ENCODE peak calls at places on chromosomes 4 and X, in five cellular contexts. Q is bronchial epithelial cell; V is AG10803; H is dorsolateral prefrontal cortex; E is CD4-positive, alpha-beta T cell. J is an unnamed sample.

GRCh38 chr4:61992351-61992750 is 792.2 kb downstream of the ADGRL3 start:
- DNase-seq in Q (no peak), V (no peak), H (no peak), E (no peak), J (no peak)

GRCh38 chrX:130144509-130144908 is 21.1 kb downstream of the AIFM1 start:
- DNase-seq in Q (peak), V (peak), H (no peak), E (no peak), J (no peak)

GRCh38 chrX:94058728-94059382 is 384.8 kb downstream of the FAM133A start:
- DNase-seq in Q (peak), V (no peak), H (no peak), E (no peak), J (no peak)

GRCh38 chr4:23332266-23332665 is 557.6 kb downstream of the PPARGC1A start:
- DNase-seq in Q (no peak), V (no peak), H (no peak), E (no peak), J (no peak)

GRCh38 chrX:153640045-153640686 is 6.8 kb upstream of the DUSP9 start:
- DNase-seq in Q (no peak), V (no peak), H (peak), E (no peak), J (no peak)

GRCh38 chr4:70954032-70954431 is 39.4 kb upstream of the DCK start:
- DNase-seq in Q (no peak), V (peak), H (no peak), E (no peak), J (no peak)

GRCh38 chr4:124044330-124044729 is 647.7 kb downstream of the SPRY1 start:
- DNase-seq in Q (no peak), V (no peak), H (no peak), E (no peak), J (no peak)

GRCh38 chr4:169665039-169665732 is 44.8 kb downstream of the CLCN3 start:
- DNase-seq in Q (no peak), V (no peak), H (no peak), E (no peak), J (no peak)

GRCh38 chr4:155659168-155659567 is 7.5 kb upstream of the GUCY1A1 start:
- DNase-seq in Q (no peak), V (no peak), H (no peak), E (no peak), J (no peak)

GRCh38 chr4:105092356-105092755 is 54.3 kb upstream of the TET2 start:
- DNase-seq in Q (peak), V (peak), H (no peak), E (no peak), J (no peak)

GRCh38 chr4:8647626-8648025 is 55.1 kb downstream of the CPZ start:
- DNase-seq in Q (no peak), V (no peak), H (no peak), E (no peak), J (peak)

GRCh38 chrX:72052415-72053090 is 79.2 kb downstream of the RTL5 start:
- DNase-seq in Q (peak), V (peak), H (no peak), E (no peak), J (no peak)

GRCh38 chr4:185548587-185548986 is 13.3 kb upstream of the PDLIM3 start:
- DNase-seq in Q (no peak), V (no peak), H (no peak), E (no peak), J (no peak)

GRCh38 chr4:84099591-84099990 is 399.5 kb downstream of the NKX6-1 start:
- DNase-seq in Q (no peak), V (no peak), H (no peak), E (no peak), J (no peak)

GRCh38 chr4:108427946-108428345 is 192.4 kb upstream of the RPL34 start:
- DNase-seq in Q (no peak), V (peak), H (no peak), E (no peak), J (no peak)

GRCh38 chrX:70262952-70263567 is 3.1 kb upstream of the P2RY4 start:
- DNase-seq in Q (peak), V (peak), H (no peak), E (no peak), J (no peak)

GRCh38 chr4:90069151-90069550 is 58.0 kb upstream of the CCSER1 start:
- DNase-seq in Q (peak), V (no peak), H (no peak), E (no peak), J (no peak)

DNA sequence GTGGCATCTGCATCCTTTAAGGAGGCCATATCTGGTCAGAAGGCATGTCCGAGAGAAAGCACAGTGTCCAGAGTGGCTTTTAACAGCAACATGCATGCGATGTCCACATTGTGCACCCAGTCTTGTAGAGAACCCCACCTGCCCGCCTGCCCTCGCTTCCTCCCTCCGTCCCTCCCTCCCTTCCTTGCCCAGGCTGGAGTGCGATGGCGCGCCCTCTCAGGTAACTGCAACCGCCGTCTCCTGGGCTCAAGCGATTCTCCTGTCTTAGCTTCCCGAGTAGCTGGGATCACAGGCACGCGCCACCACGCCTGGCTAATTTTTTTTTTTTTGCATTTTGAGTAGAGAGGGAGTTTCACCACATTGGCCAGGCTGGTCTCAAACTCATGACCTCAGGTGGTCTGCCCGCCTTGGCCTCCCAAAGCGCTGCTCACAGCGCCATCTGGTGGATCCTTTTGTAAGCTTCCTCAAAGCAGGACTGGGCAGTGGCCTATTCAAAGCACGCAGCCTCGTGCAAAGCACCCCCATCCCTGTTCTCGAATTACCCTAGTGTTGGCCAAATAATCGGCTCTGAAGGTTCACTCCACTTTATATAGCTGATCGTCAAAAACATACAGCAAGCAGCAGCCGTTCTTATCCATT is 15.0 kb downstream of the BRCC3 start:
- DNase-seq in Q (no peak), V (peak), H (no peak), E (peak), J (no peak)
- TF ChIP-seq CTCF in Q (peak), V (peak), H (peak), E (peak), J (peak)

GRCh38 chr4:115234405-115235093 is 121.1 kb upstream of the NDST4 start:
- DNase-seq in Q (peak), V (no peak), H (no peak), E (no peak), J (no peak)
- TF ChIP-seq CTCF in Q (peak), V (peak), H (peak), E (no peak), J (peak)

DNA sequence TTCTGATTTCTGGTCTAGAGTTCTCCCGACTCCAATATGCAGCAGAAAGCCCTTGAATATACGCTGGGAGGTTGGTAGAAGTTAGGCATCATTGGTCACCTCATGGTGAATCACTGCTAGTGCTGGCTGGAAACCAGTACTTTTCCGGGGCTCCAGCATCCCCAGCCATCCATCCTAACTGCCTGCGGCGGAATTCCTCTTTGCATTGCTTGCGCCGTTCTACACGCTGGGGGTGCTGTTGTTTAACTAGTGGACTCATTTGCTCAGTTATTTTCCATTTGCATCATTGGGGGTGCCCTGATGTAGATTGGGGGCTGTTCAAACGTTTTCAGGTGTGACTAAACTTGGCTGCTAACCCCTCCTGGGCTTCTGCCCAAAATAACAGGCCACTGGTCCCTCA is 23.3 kb upstream of the GPR50 start:
- DNase-seq in Q (peak), V (peak), H (no peak), E (no peak), J (no peak)
- TF ChIP-seq CTCF in Q (no peak), V (peak), H (peak), E (no peak), J (peak)

DNA sequence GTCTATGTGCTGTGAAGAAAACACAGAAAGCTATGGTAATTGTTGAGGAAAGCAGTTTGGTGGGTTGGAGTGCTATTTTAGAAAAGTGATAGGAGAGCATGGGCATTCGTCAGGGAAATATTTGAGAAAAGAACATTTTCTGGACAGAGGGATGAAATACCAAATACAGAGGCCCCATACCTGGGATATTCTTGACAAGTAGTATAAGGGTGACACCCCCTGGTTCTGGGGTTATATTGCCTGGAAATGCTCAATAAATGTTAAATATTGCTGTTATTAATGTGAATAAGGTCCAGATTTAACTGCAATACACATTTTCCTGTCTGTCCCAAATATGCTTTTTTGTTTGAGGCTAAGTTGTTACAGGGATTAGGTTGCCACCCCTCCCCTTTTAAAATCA is 42.9 kb downstream of the WWC2 start:
- DNase-seq in Q (no peak), V (no peak), H (no peak), E (no peak), J (no peak)
- TF ChIP-seq CTCF in Q (no peak), V (peak), H (no peak), E (no peak), J (no peak)

DNA sequence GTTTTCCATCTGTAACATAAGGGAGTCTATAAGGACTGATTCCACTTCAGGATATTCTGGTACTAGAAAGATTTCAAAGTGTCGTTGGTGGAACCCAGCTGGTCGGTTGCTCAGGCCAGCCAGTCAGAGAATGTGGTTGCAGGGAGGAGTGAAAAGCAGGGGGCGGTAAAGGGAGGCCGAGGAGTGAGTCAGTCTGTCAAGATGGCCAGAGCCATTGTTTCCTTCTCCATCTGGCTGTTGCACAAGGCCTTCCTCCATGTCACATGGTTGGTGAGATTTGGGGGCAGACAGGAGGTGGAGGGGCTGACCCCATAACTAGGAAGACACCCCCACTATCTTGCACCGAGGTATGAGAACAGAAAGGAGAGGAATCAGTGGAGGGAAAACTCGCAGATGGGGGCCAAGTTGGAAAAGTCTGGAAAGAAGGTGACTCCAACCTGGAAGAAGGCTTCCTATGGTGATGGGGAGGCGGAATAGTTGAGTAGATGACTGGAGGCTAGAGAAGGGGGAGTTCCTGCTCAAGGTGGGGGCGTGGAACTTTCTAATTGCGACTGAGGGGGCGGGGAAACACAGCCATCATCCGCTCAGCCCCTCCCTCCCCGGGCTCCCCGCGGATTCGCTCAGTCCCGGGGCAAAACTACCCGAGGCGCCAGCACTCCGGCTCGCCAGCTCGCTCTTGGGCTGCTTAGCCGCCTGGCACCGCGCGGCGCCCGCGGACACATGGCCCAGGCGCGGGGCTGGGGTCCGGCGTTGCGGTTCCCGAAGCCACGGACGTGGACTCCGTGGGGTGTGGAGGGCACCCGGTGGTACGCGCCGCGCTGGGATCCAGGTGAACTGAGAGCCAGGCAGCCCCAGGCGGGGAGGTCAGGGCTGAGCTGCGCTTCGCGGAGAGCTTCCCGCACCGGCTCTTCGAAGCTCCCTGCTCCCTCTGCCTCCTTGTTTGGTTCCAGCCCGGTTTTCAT is 38.5 kb downstream of the STARD8 start:
- DNase-seq in Q (no peak), V (peak), H (no peak), E (no peak), J (no peak)
- TF ChIP-seq CTCF in Q (no peak), V (peak), H (no peak), E (no peak), J (no peak)

GRCh38 chr4:78032446-78032845 is 24.7 kb upstream of the FRAS1 start:
- DNase-seq in Q (no peak), V (no peak), H (no peak), E (no peak), J (no peak)
- TF ChIP-seq CTCF in Q (no peak), V (no peak), H (no peak), E (no peak), J (no peak)

DNA sequence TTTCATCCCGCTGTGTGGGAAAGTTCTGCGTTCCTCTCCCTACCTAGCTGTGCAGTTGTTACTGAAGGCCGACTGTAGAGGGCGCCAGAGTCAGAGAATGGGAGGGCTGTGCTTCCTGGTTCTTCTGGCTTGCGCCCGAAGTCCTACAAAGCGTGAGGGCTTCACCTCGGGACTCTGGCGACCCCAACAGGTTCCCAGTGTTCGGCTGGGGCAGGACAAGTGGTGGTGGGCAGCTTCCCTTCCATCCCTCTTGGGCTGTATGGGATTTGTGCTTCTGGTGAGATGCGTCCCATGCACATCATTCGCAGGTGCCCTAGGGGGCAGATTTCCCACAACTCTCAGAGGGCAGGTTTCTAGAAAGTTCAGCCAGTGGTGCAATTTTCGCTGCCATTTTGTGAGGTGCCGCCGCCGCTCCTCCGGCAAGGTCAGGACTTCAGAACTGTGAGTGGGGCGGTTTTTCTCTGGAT is 27.3 kb downstream of the CT45A3 start:
- DNase-seq in Q (no peak), V (no peak), H (no peak), E (peak), J (no peak)
- TF ChIP-seq CTCF in Q (peak), V (no peak), H (peak), E (peak), J (peak)